ENCODE peak calls at places on chromosomes 7 and 10, in six cellular contexts. Z, F, G, U, E and J are unnamed samples.

GRCh38 chr10:81109200-81109752 is 571.6 kb downstream of the SH2D4B start:
- DNase-seq in Z (no peak), F (no peak), G (no peak), U (no peak), E (no peak), J (no peak)

GRCh38 chr10:71084818-71085126 is 127.6 kb upstream of the UNC5B start:
- DNase-seq in Z (no peak), F (peak; percentile 36), G (no peak), U (no peak), E (no peak), J (no peak)

GRCh38 chr10:90859321-90859751 is 1.5 kb upstream of the HTR7 start:
- DNase-seq in Z (no peak), F (no peak), G (no peak), U (no peak), E (no peak), J (no peak)

GRCh38 chr7:44391746-44392617 is 66.6 kb upstream of the CAMK2B start:
- DNase-seq in Z (no peak), F (peak; percentile 77), G (no peak), U (no peak), E (no peak), J (no peak)

GRCh38 chr7:128410092-128410665 is 397 bp upstream of the IMPDH1 start:
- DNase-seq in Z (peak; percentile 67), F (peak; percentile 94), G (peak; percentile 54), U (peak; percentile 74), E (peak; percentile 81), J (peak; percentile 33)

GRCh38 chr10:46291817-46292572 is 5.2 kb downstream of the ANTXRL start:
- DNase-seq in Z (no peak), F (peak; percentile 80), G (no peak), U (no peak), E (peak; percentile 24), J (no peak)

GRCh38 chr10:99266383-99266782 is 30.7 kb upstream of the HPSE2 start:
- DNase-seq in Z (no peak), F (no peak), G (peak; percentile 7), U (no peak), E (peak; percentile 87), J (no peak)

GRCh38 chr10:70458329-70459060 is 17.0 kb upstream of the NODAL start:
- DNase-seq in Z (peak; percentile 79), F (no peak), G (no peak), U (peak; percentile 63), E (peak; percentile 72), J (peak; percentile 49)

DNA sequence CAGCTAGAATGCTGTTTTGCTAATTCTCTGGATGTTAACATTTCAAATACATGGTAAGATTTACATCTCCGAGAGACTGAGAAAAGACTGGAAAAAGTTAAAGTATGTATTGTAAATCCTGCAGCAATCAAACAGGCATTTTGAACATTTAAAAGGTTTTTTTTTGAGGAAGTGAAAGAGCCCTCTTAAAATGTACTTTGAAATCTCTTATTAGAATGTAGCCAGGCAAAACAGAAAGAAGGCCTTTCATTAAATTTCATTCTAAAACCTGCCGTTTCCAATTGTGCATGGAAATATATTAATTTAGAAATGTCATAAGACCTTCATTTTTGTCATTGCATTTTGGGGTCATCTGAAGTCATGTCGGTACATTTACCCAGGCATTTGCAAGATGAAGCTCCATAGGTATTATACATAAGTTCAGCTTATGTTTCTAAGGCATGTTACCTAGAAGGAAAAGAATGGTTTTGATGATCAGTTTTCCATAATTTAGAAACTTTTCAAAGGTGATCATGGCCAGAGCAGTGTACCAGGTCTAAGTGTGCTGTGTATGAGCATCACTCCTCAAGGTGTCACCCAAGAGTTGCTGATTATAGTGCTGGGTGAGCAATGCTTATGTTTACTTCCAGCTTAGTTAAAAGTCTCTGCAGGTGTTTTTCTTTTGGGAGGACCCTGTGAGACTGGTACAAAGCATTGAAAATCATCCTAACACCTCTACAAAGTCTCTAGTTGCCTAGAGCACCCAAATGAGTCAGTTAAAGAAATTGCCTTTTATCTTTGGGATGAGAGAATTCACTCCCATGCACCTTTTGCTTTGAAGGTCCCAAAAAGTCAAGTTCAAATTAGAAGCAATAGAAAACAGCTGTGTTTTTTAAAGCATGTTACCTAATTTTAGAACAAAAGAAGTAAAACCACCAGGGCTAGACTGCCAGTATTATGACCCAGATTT is 7.1 kb downstream of the ZNF736 start:
- DNase-seq in Z (no peak), F (no peak), G (peak; percentile 23), U (no peak), E (no peak), J (no peak)
- TF ChIP-seq CTCF in Z (no peak), F (no peak), G (peak; percentile 27), U (no peak), E (no peak), J (no peak)

GRCh38 chr7:28411876-28412662 is at the start of gene CREB5:
- DNase-seq in Z (no peak), F (no peak), G (no peak), U (peak; percentile 8), E (peak; percentile 72), J (no peak)
- TF ChIP-seq CTCF in Z (no peak), F (no peak), G (no peak), U (peak; percentile 20), E (peak; percentile 56), J (no peak)

DNA sequence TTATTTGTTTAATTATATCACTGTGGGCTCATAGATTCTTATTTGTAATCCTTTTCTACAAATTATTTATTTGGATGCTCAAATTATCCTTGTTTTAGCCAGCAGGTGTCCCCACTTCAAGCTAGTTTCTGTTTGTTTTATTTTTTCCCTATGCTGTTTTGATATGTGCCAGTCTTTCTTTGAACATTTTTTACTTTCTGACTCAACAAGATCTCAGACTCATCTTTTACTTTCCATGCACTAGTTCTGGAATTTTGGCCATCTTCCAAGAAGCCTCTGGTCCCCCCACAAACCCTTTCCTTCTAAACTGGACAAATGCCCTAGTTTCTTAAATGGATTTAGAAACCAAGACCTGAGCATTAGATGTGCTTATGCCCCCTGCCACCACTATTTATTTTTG is 11.5 kb upstream of the MRPS16 start:
- DNase-seq in Z (no peak), F (no peak), G (peak; percentile 17), U (peak; percentile 39), E (no peak), J (no peak)
- TF ChIP-seq CTCF in Z (no peak), F (no peak), G (peak; percentile 64), U (peak; percentile 75), E (peak; percentile 59), J (peak; percentile 69)

DNA sequence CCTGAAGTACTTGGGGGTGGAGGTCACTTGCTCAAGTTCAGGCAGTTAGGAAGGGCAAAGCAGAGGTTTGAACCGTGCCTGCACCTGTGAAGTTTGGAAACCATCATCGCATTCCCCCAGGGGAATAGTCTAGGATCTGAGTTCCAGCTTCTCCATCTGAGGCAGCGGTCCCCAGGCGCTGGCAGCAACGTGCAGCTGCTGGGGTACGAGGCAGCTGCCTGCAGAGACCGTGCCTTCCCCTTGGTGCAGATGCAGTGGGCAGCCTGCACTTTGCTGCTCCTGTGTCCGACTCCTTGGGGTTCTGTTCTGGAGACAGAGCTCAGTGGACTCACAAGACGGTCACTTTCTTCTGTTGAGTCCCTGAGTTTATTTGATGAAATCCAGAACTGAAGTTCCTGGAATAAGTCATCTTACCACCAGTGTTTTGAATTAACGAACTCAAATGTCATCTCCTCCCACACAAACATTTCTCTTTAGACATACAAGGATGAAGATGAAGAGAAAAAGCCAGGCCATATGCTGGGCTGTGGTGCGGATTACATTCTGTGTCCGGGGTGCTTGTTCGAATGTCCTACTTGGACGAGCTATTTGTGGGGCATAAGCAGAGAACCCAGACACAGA is 19.9 kb upstream of the GIMAP8 start:
- DNase-seq in Z (no peak), F (peak; percentile 53), G (no peak), U (no peak), E (no peak), J (no peak)
- TF ChIP-seq CTCF in Z (no peak), F (no peak), G (no peak), U (no peak), E (no peak), J (no peak)

GRCh38 chr7:74365320-74366022 is 76.3 kb downstream of the CLIP2 start:
- DNase-seq in Z (no peak), F (no peak), G (peak; percentile 80), U (peak; percentile 90), E (peak; percentile 95), J (peak; percentile 41)

GRCh38 chr7:74360008-74360407 is 70.8 kb downstream of the CLIP2 start:
- DNase-seq in Z (no peak), F (no peak), G (no peak), U (no peak), E (no peak), J (no peak)

GRCh38 chr7:74362262-74362661 is 73.1 kb downstream of the CLIP2 start:
- DNase-seq in Z (no peak), F (no peak), G (no peak), U (no peak), E (no peak), J (no peak)

GRCh38 chr7:74364061-74364460 is 74.9 kb downstream of the CLIP2 start:
- DNase-seq in Z (no peak), F (no peak), G (no peak), U (peak; percentile 56), E (peak; percentile 26), J (peak; percentile 43)
- TF ChIP-seq CTCF in Z (no peak), F (no peak), G (peak; percentile 24), U (peak; percentile 37), E (peak; percentile 29), J (peak; percentile 31)

GRCh38 chr10:33073641-33074410 is 115.8 kb upstream of the ITGB1 start:
- DNase-seq in Z (no peak), F (no peak), G (no peak), U (no peak), E (no peak), J (no peak)
- TF ChIP-seq CTCF in Z (no peak), F (no peak), G (no peak), U (no peak), E (no peak), J (no peak)

GRCh38 chr7:31735991-31736982 is 49.3 kb downstream of the PPP1R17 start:
- DNase-seq in Z (peak; percentile 86), F (no peak), G (peak; percentile 21), U (peak; percentile 62), E (peak; percentile 80), J (peak; percentile 73)
- TF ChIP-seq CTCF in Z (peak; percentile 94), F (no peak), G (peak; percentile 76), U (peak; percentile 87), E (peak; percentile 91), J (peak; percentile 98)

GRCh38 chr7:28983396-28984190 is 25.5 kb upstream of the TRIL start:
- DNase-seq in Z (no peak), F (no peak), G (no peak), U (no peak), E (no peak), J (no peak)

GRCh38 chr7:28986028-28986427 is 27.9 kb upstream of the TRIL start:
- DNase-seq in Z (peak; percentile 59), F (no peak), G (no peak), U (no peak), E (no peak), J (no peak)

GRCh38 chr7:28986723-28987122 is 28.6 kb upstream of the TRIL start:
- DNase-seq in Z (no peak), F (no peak), G (no peak), U (no peak), E (no peak), J (no peak)

GRCh38 chr7:28984219-28984618 is 26.1 kb upstream of the TRIL start:
- DNase-seq in Z (no peak), F (no peak), G (no peak), U (no peak), E (no peak), J (no peak)

DNA sequence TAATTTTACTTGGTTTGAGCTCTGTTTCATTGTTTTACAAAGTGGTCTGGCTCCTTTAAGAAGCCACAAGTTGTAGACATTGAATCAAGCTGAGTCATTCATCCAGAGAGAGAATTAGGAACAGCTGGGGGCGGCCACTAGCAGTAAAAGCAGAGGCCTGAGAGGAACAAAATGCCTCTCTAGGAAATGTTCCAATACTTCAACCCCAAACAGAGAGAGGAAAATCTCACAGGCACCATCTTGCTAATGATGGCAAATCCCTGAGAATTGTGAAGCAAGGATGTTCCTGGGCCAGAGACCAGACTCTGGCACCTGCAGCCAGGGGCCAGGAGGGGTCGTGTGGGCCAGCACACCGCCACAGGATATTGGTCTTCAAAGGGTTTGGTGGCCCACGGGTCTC is 26.5 kb upstream of the TRIL start:
- DNase-seq in Z (peak; percentile 55), F (no peak), G (no peak), U (peak; percentile 10), E (peak; percentile 65), J (no peak)
- TF ChIP-seq CTCF in Z (peak; percentile 30), F (no peak), G (no peak), U (no peak), E (peak; percentile 20), J (no peak)